ENCODE peak calls at places on chromosomes 16 and 17, in six cellular contexts. P, C, E, H, T and W are unnamed samples.

GRCh38 chr17:65401581-65401980 is 159.9 kb downstream of the AXIN2 start:
- DNase-seq in E (no peak), T (no peak), H (no peak), C (no peak), P (no peak), W (no peak)

GRCh38 chr17:17494499-17495447 is 1.4 kb downstream of the RASD1 start:
- DNase-seq in T (peak; percentile 6), C (peak; percentile 45), P (peak; percentile 37), E (no peak), H (no peak), W (no peak)

GRCh38 chr16:24281466-24281865 is 25.3 kb downstream of the CACNG3 start:
- DNase-seq in T (no peak), E (no peak), C (no peak), P (no peak), H (no peak), W (no peak)

GRCh38 chr16:3934491-3935185 is 54.1 kb upstream of the CREBBP start:
- DNase-seq in C (no peak), T (no peak), E (no peak), H (no peak), P (no peak), W (no peak)

GRCh38 chr16:20884240-20884556 is 16.0 kb downstream of the DCUN1D3 start:
- DNase-seq in P (no peak), H (peak; percentile 49), E (no peak), C (no peak), T (no peak), W (no peak)

GRCh38 chr16:912684-913613 is 57.8 kb downstream of the LMF1 start:
- DNase-seq in P (no peak), T (no peak), H (no peak), C (no peak), E (no peak), W (no peak)

GRCh38 chr16:351804-352520 is 561 bp downstream of the AXIN1 start:
- DNase-seq in T (no peak), H (no peak), C (no peak), P (peak; percentile 34), E (no peak), W (no peak)

GRCh38 chr17:41103896-41104295 is 1.3 kb upstream of the KRTAP4-9 start:
- DNase-seq in T (no peak), H (no peak), C (no peak), E (no peak), P (no peak), W (no peak)

GRCh38 chr17:33240397-33240796 is 52.7 kb downstream of the ASIC2 start:
- DNase-seq in T (no peak), H (no peak), C (no peak), P (no peak), E (no peak), W (no peak)

GRCh38 chr16:88538366-88539060 is 31.7 kb upstream of the ZC3H18 start:
- DNase-seq in C (no peak), H (no peak), E (no peak), T (no peak), P (no peak), W (no peak)

GRCh38 chr17:34398990-34399389 is 36.0 kb upstream of the CCL1 start:
- DNase-seq in E (no peak), C (no peak), P (peak; percentile 37), T (no peak), H (no peak), W (no peak)

GRCh38 chr16:72530434-72530833 is 358.5 kb upstream of the PMFBP1 start:
- DNase-seq in E (no peak), T (no peak), H (peak; percentile 56), C (no peak), P (peak; percentile 67), W (no peak)

GRCh38 chr16:8758022-8758421 is 39.4 kb downstream of the TMEM186 start:
- DNase-seq in E (no peak), T (no peak), C (no peak), P (no peak), H (no peak), W (no peak)

GRCh38 chr17:77101521-77102410 is 39.0 kb upstream of the SEC14L1 start:
- DNase-seq in E (no peak), H (no peak), T (no peak), P (no peak), C (no peak), W (no peak)

GRCh38 chr17:67078292-67078691 is 33.9 kb downstream of the CACNG1 start:
- DNase-seq in T (no peak), E (no peak), P (no peak), H (no peak), C (no peak), W (no peak)

GRCh38 chr17:44258811-44259351 is 9.1 kb downstream of the SLC4A1 start:
- DNase-seq in H (no peak), T (no peak), C (no peak), P (no peak), E (no peak), W (no peak)

GRCh38 chr17:66450008-66450856 is 147.8 kb downstream of the PRKCA start:
- DNase-seq in E (no peak), P (no peak), H (no peak), T (no peak), C (no peak), W (no peak)